ENCODE peak calls at places on chromosome 10, in nine cellular contexts. P, T, Y, X, C, W, A, G and I are unnamed samples.

GRCh38 chr10:131737543-131738395 is 163.0 kb upstream of the PPP2R2D start:
- DNase-seq in T (no peak), P (no peak), X (no peak), Y (no peak), G (no peak), W (no peak), C (no peak), A (no peak), I (no peak)

GRCh38 chr10:48634198-48634983 is 29.5 kb upstream of the ARHGAP22 start:
- DNase-seq in X (peak; percentile 96), C (peak; percentile 45), Y (peak; percentile 35), A (no peak), G (peak; percentile 36), P (no peak), W (peak; percentile 77), T (peak; percentile 95), I (peak; percentile 80)

GRCh38 chr10:131749767-131750142 is 151.1 kb upstream of the PPP2R2D start:
- DNase-seq in Y (no peak), P (no peak), C (no peak), T (no peak), G (no peak), W (no peak), A (no peak), X (no peak), I (no peak)

GRCh38 chr10:77571490-77571889 is 66.1 kb downstream of the KCNMA1 start:
- DNase-seq in W (no peak), T (no peak), P (no peak), A (no peak), G (no peak), Y (no peak), X (no peak), C (no peak), I (no peak)

GRCh38 chr10:24751716-24752115 is 28.0 kb upstream of the ARHGAP21 start:
- DNase-seq in W (no peak), Y (no peak), A (no peak), C (no peak), T (no peak), G (no peak), P (no peak), X (no peak), I (no peak)

GRCh38 chr10:58384095-58384494 is 1.1 kb upstream of the TFAM start:
- DNase-seq in Y (no peak), C (no peak), P (peak; percentile 57), T (no peak), X (no peak), G (no peak), A (no peak), W (no peak), I (no peak)

GRCh38 chr10:63642808-63643207 is 121.6 kb downstream of the REEP3 start:
- DNase-seq in X (no peak), P (no peak), C (no peak), T (no peak), W (no peak), A (no peak), G (no peak), Y (no peak), I (no peak)

GRCh38 chr10:21100871-21101514 is 203.9 kb upstream of the NEBL start:
- DNase-seq in T (peak; percentile 43), W (no peak), A (no peak), Y (no peak), X (no peak), P (no peak), C (no peak), G (peak; percentile 84), I (no peak)

GRCh38 chr10:70964881-70965280 is 76.5 kb upstream of the PCBD1 start:
- DNase-seq in W (no peak), P (no peak), T (no peak), A (no peak), G (no peak), Y (no peak), X (no peak), C (no peak), I (no peak)

GRCh38 chr10:18650618-18651017 is 769 bp downstream of the NSUN6 start:
- DNase-seq in A (no peak), G (no peak), W (no peak), P (no peak), T (peak; percentile 9), Y (no peak), C (no peak), X (no peak), I (no peak)

GRCh38 chr10:114684822-114685209 is 26.7 kb upstream of the ABLIM1 start:
- DNase-seq in C (peak; percentile 50), A (no peak), G (peak; percentile 72), T (peak; percentile 72), P (no peak), W (no peak), X (peak; percentile 69), Y (no peak), I (no peak)

GRCh38 chr10:71970331-71970730 is 6.1 kb downstream of the CHST3 start:
- DNase-seq in A (peak; percentile 49), C (no peak), X (no peak), P (no peak), Y (no peak), G (no peak), T (no peak), W (peak; percentile 58), I (no peak)

GRCh38 chr10:111856631-111857030 is 326.9 kb downstream of the GPAM start:
- DNase-seq in W (no peak), X (peak; percentile 8), T (peak; percentile 36), Y (no peak), A (no peak), C (no peak), G (no peak), P (no peak), I (no peak)
- TF ChIP-seq CTCF in W (no peak), X (peak; percentile 69), T (peak; percentile 62), Y (no peak), A (peak; percentile 46), C (peak; percentile 16), G (no peak), P (no peak), I (no peak)

DNA sequence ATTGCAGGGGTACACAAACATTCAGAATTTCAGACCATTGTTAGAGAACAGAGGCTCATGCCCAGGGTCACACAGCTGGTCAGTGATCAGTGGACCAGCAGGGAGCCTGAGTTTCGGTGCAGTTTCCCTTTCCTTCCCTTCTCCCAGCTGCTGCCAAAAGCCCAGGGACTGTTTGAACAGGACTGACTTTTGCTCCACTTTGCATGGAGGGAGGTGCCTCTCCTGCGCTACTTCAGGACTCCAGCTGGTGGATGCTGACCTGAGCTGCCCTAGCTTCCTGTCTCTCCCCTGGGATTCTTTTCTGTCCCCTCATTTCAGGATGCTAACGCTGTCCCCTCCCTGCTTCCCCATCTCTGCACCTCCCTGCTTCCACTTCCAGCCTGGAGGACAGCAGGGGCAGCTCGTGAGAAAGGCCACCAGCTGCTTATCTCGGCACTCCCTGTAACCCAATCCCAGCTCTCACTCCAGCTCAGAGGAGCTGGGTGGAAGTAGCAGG is 14.5 kb downstream of the SH2D4B start:
- DNase-seq in Y (no peak), X (no peak), G (no peak), P (no peak), C (no peak), A (peak; percentile 15), W (no peak), T (no peak), I (no peak)
- TF ChIP-seq CTCF in Y (no peak), X (no peak), G (no peak), P (no peak), C (no peak), A (no peak), W (no peak), T (no peak), I (no peak)

GRCh38 chr10:110209926-110210662 is 2.7 kb downstream of the MXI1 start:
- DNase-seq in W (peak; percentile 64), Y (no peak), P (peak; percentile 27), C (no peak), T (peak; percentile 21), X (peak; percentile 60), G (no peak), A (peak; percentile 59), I (no peak)

GRCh38 chr10:110209399-110209925 is 2.1 kb downstream of the MXI1 start:
- DNase-seq in A (peak; percentile 66), C (no peak), X (peak; percentile 85), Y (peak; percentile 41), W (peak; percentile 65), G (peak; percentile 69), P (peak; percentile 49), T (peak; percentile 68), I (no peak)

GRCh38 chr10:110206988-110207804 is at the start of gene MXI1:
- DNase-seq in C (no peak), Y (peak; percentile 61), T (peak; percentile 76), P (peak; percentile 77), W (peak; percentile 85), G (peak; percentile 90), A (peak; percentile 65), X (peak; percentile 82), I (no peak)

GRCh38 chr10:110208614-110209398 is 1.4 kb downstream of the MXI1 start:
- DNase-seq in C (no peak), A (peak; percentile 28), T (peak; percentile 47), X (peak; percentile 38), G (no peak), P (peak; percentile 51), W (no peak), Y (no peak), I (no peak)

GRCh38 chr10:110207805-110208613 is 604 bp downstream of the MXI1 start:
- DNase-seq in X (peak; percentile 31), T (peak; percentile 41), C (no peak), P (peak; percentile 54), W (peak; percentile 62), Y (no peak), G (no peak), A (peak; percentile 65), I (no peak)
- TF ChIP-seq CTCF in X (no peak), T (no peak), C (no peak), P (no peak), W (no peak), Y (no peak), G (no peak), A (no peak), I (no peak)

DNA sequence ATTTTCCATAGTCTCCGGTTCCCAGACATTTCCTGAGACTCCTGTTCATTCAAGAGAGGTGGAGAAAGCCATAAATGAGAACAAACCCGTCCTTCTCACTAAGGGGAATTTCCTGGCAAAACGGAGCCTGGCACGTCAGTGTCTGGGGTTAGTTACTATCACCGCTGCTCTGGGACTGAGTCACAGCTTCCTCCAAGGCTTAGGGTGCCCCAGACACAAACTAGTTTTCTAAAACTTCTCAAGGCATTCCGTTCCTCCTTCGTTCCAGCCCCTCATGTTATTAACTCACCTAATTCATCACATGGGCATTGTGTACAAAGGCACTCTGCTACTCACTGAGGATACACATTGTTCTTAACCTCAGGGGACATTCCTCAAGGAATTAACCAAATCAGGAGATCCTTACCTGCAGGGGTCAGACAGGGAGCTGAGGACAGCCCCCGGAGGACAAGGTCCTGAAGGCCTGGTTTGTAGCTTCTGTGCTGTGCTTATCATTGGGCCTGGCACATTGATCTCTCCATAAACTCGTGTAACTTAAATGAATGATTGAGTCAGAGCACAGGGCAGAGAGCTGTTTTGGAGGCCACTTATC is 103.0 kb upstream of the KLF6 start:
- DNase-seq in X (peak; percentile 91), G (peak; percentile 96), Y (peak; percentile 46), W (peak; percentile 68), T (peak; percentile 85), A (no peak), P (peak; percentile 49), C (peak; percentile 94), I (no peak)
- TF ChIP-seq CTCF in X (peak; percentile 14), G (no peak), Y (no peak), W (no peak), T (no peak), A (no peak), P (no peak), C (no peak), I (no peak)